ENCODE peak calls at places on chromosome 14, in five cellular contexts. A, R, N, T and P are unnamed samples.

GRCh38 chr14:60721331-60722162 is 2.6 kb downstream of the SIX4 start:
- DNase-seq in A (peak; percentile 78), R (peak; percentile 73), N (peak; percentile 60), T (peak; percentile 82), P (peak; percentile 78)

GRCh38 chr14:37585101-37585479 is 10.0 kb downstream of the FOXA1 start:
- DNase-seq in A (no peak), R (no peak), N (no peak), T (peak; percentile 57), P (peak; percentile 53)

GRCh38 chr14:24292118-24292807 is 7.3 kb downstream of the DHRS1 start:
- DNase-seq in A (no peak), R (no peak), N (no peak), T (no peak), P (no peak)

GRCh38 chr14:50225067-50225973 is 6.1 kb downstream of the SOS2 start:
- DNase-seq in A (peak; percentile 91), R (no peak), N (no peak), T (no peak), P (no peak)

GRCh38 chr14:54967496-54967895 is 59.4 kb downstream of the WDHD1 start:
- DNase-seq in A (no peak), R (no peak), N (no peak), T (no peak), P (no peak)

GRCh38 chr14:77111021-77111420 is 13.0 kb downstream of the CIPC start:
- DNase-seq in A (no peak), R (no peak), N (no peak), T (peak; percentile 75), P (peak; percentile 95)

GRCh38 chr14:81435578-81436295 is 35.6 kb upstream of the STON2 start:
- DNase-seq in A (peak; percentile 28), R (peak; percentile 31), N (peak; percentile 26), T (peak; percentile 79), P (peak; percentile 67)

GRCh38 chr14:80618751-80619329 is 322.7 kb downstream of the CEP128 start:
- DNase-seq in A (no peak), R (no peak), N (no peak), T (no peak), P (no peak)

GRCh38 chr14:53900499-53900898 is 56.1 kb downstream of the BMP4 start:
- DNase-seq in A (no peak), R (no peak), N (no peak), T (no peak), P (no peak)

GRCh38 chr14:67426983-67427601 is 15.1 kb upstream of the PLEK2 start:
- DNase-seq in A (peak; percentile 81), R (peak; percentile 76), N (peak; percentile 84), T (peak; percentile 87), P (peak; percentile 91)

GRCh38 chr14:45939572-45939971 is 686.6 kb upstream of the MIS18BP1 start:
- DNase-seq in A (no peak), R (no peak), N (no peak), T (no peak), P (no peak)

GRCh38 chr14:101808020-101808641 is 46.6 kb downstream of the PPP2R5C start:
- DNase-seq in A (no peak), R (no peak), N (no peak), T (peak; percentile 78), P (peak; percentile 86)

GRCh38 chr14:55301722-55302121 is 30.5 kb downstream of the FBXO34 start:
- DNase-seq in A (peak; percentile 80), R (no peak), N (no peak), T (no peak), P (peak; percentile 29)

GRCh38 chr14:91753501-91754128 is 21.7 kb upstream of the CATSPERB start:
- DNase-seq in A (no peak), R (no peak), N (no peak), T (no peak), P (peak; percentile 10)

GRCh38 chr14:102485693-102486512 is 23.7 kb downstream of the ANKRD9 start:
- DNase-seq in A (no peak), R (no peak), N (no peak), T (peak; percentile 23), P (no peak)

GRCh38 chr14:32967421-32967820 is 28.7 kb downstream of the NPAS3 start:
- DNase-seq in A (peak; percentile 7), R (no peak), N (no peak), T (no peak), P (no peak)